ENCODE peak calls at places on chromosome 12, in five cellular contexts. Q, K, E, H and O are unnamed samples.

GRCh38 chr12:45988259-45988658 is 2.1 kb downstream of the SCAF11 start:
- DNase-seq in K (no peak), H (no peak), Q (no peak), E (no peak), O (no peak)

GRCh38 chr12:116959198-116959460 is 48.4 kb downstream of the FBXW8 start:
- DNase-seq in Q (no peak), K (no peak), H (no peak), E (no peak), O (no peak)

GRCh38 chr12:48965447-48965846 is 6.1 kb downstream of the WNT10B start:
- DNase-seq in H (no peak), E (no peak), Q (no peak), K (no peak), O (no peak)

GRCh38 chr12:67540920-67541624 is 107.5 kb upstream of the DYRK2 start:
- DNase-seq in E (no peak), Q (no peak), H (no peak), K (no peak), O (no peak)

GRCh38 chr12:49959570-49960473 is 1.9 kb upstream of the AQP5 start:
- DNase-seq in Q (no peak), H (no peak), K (no peak), E (no peak), O (no peak)

GRCh38 chr12:112443916-112444315 is 25.2 kb downstream of the PTPN11 start:
- DNase-seq in K (no peak), H (no peak), E (no peak), Q (no peak), O (no peak)

GRCh38 chr12:111758120-111758561 is 8.6 kb upstream of the ALDH2 start:
- DNase-seq in E (no peak), Q (no peak), K (peak), H (no peak), O (no peak)

GRCh38 chr12:69406217-69406616 is 46.7 kb downstream of the YEATS4 start:
- DNase-seq in H (no peak), K (no peak), Q (no peak), E (no peak), O (no peak)

GRCh38 chr12:107404981-107405380 is 280.6 kb upstream of the PWP1 start:
- DNase-seq in E (peak), K (no peak), Q (no peak), H (peak), O (no peak)

GRCh38 chr12:50842637-50843493 is at the start of gene TMPRSS12:
- DNase-seq in K (no peak), E (no peak), Q (no peak), H (no peak), O (no peak)

GRCh38 chr12:6752181-6752930 is 585 bp downstream of the MLF2 start:
- DNase-seq in H (no peak), Q (peak), K (no peak), E (peak), O (no peak)

GRCh38 chr12:46160081-46160980 is 108.5 kb downstream of the SLC38A1 start:
- DNase-seq in Q (peak), H (peak), K (no peak), E (no peak), O (peak)